ENCODE peak calls at places on chromosome 18, in eight cellular contexts. One of them, this sample, is unnamed.

GRCh38 chr18:48371854-48372598 is 37.2 kb downstream of the ZBTB7C start:
- DNase-seq in RPMI7951: no peak
- DNase-seq in fibroblast of pulmonary artery: no peak
- DNase-seq in AG09309: no peak
- DNase-seq in iPS DF 19.7: no peak
- DNase-seq in stimulated activated CD4-positive, alpha-beta T cell treated with anti-CD3 and anti-CD28 coated beads, Interleukin-2, amount 100 ng/mL, for 48 hours: no peak
- DNase-seq in upper lobe of right lung: no peak
- DNase-seq in EH: no peak
- DNase-seq in this sample: no peak

GRCh38 chr18:9578306-9578705 is 36.1 kb downstream of the PPP4R1 start:
- DNase-seq in RPMI7951: peak; percentile 9
- DNase-seq in fibroblast of pulmonary artery: peak; percentile 21
- DNase-seq in AG09309: no peak
- DNase-seq in iPS DF 19.7: no peak
- DNase-seq in stimulated activated CD4-positive, alpha-beta T cell treated with anti-CD3 and anti-CD28 coated beads, Interleukin-2, amount 100 ng/mL, for 48 hours: no peak
- DNase-seq in upper lobe of right lung: no peak
- DNase-seq in EH: peak; percentile 30
- DNase-seq in this sample: no peak

GRCh38 chr18:44061438-44061837 is 619.2 kb upstream of the SETBP1 start:
- DNase-seq in RPMI7951: no peak
- DNase-seq in fibroblast of pulmonary artery: no peak
- DNase-seq in AG09309: no peak
- DNase-seq in iPS DF 19.7: no peak
- DNase-seq in stimulated activated CD4-positive, alpha-beta T cell treated with anti-CD3 and anti-CD28 coated beads, Interleukin-2, amount 100 ng/mL, for 48 hours: no peak
- DNase-seq in upper lobe of right lung: no peak
- DNase-seq in EH: no peak
- DNase-seq in this sample: no peak

GRCh38 chr18:9822587-9822986 is 63.2 kb upstream of the TXNDC2 start:
- DNase-seq in RPMI7951: no peak
- DNase-seq in fibroblast of pulmonary artery: no peak
- DNase-seq in AG09309: no peak
- DNase-seq in iPS DF 19.7: no peak
- DNase-seq in stimulated activated CD4-positive, alpha-beta T cell treated with anti-CD3 and anti-CD28 coated beads, Interleukin-2, amount 100 ng/mL, for 48 hours: no peak
- DNase-seq in upper lobe of right lung: no peak
- DNase-seq in EH: no peak
- DNase-seq in this sample: no peak

GRCh38 chr18:75070625-75071483 is 138.1 kb downstream of the PTGR3 start:
- DNase-seq in RPMI7951: peak; percentile 67
- DNase-seq in fibroblast of pulmonary artery: peak; percentile 82
- DNase-seq in AG09309: peak; percentile 39
- DNase-seq in iPS DF 19.7: no peak
- DNase-seq in stimulated activated CD4-positive, alpha-beta T cell treated with anti-CD3 and anti-CD28 coated beads, Interleukin-2, amount 100 ng/mL, for 48 hours: peak; percentile 49
- DNase-seq in upper lobe of right lung: no peak
- DNase-seq in EH: peak; percentile 72
- DNase-seq in this sample: peak; percentile 90

GRCh38 chr18:37261246-37261927 is 304.2 kb downstream of the CELF4 start:
- DNase-seq in RPMI7951: no peak
- DNase-seq in fibroblast of pulmonary artery: no peak
- DNase-seq in AG09309: no peak
- DNase-seq in iPS DF 19.7: no peak
- DNase-seq in stimulated activated CD4-positive, alpha-beta T cell treated with anti-CD3 and anti-CD28 coated beads, Interleukin-2, amount 100 ng/mL, for 48 hours: no peak
- DNase-seq in upper lobe of right lung: no peak
- DNase-seq in EH: no peak
- DNase-seq in this sample: peak; percentile 51

GRCh38 chr18:76620326-76620813 is 125.3 kb upstream of the ZNF516 start:
- DNase-seq in RPMI7951: peak; percentile 53
- DNase-seq in fibroblast of pulmonary artery: peak; percentile 78
- DNase-seq in AG09309: peak; percentile 37
- DNase-seq in iPS DF 19.7: peak; percentile 50
- DNase-seq in stimulated activated CD4-positive, alpha-beta T cell treated with anti-CD3 and anti-CD28 coated beads, Interleukin-2, amount 100 ng/mL, for 48 hours: peak; percentile 1
- DNase-seq in upper lobe of right lung: peak; percentile 84
- DNase-seq in EH: peak; percentile 73
- DNase-seq in this sample: peak; percentile 90

GRCh38 chr18:54203914-54204313 is 20.6 kb downstream of the MBD2 start:
- DNase-seq in RPMI7951: no peak
- DNase-seq in fibroblast of pulmonary artery: no peak
- DNase-seq in AG09309: no peak
- DNase-seq in iPS DF 19.7: no peak
- DNase-seq in stimulated activated CD4-positive, alpha-beta T cell treated with anti-CD3 and anti-CD28 coated beads, Interleukin-2, amount 100 ng/mL, for 48 hours: no peak
- DNase-seq in upper lobe of right lung: no peak
- DNase-seq in EH: no peak
- DNase-seq in this sample: no peak

GRCh38 chr18:48164096-48164475 is 233.6 kb upstream of the SMAD2 start:
- DNase-seq in RPMI7951: no peak
- DNase-seq in fibroblast of pulmonary artery: no peak
- DNase-seq in AG09309: no peak
- DNase-seq in iPS DF 19.7: no peak
- DNase-seq in stimulated activated CD4-positive, alpha-beta T cell treated with anti-CD3 and anti-CD28 coated beads, Interleukin-2, amount 100 ng/mL, for 48 hours: no peak
- DNase-seq in upper lobe of right lung: no peak
- DNase-seq in EH: no peak
- DNase-seq in this sample: no peak

GRCh38 chr18:55585586-55586521 is 2.1 kb downstream of the TCF4 start:
- DNase-seq in RPMI7951: peak; percentile 23
- DNase-seq in fibroblast of pulmonary artery: peak; percentile 43
- DNase-seq in AG09309: no peak
- DNase-seq in iPS DF 19.7: no peak
- DNase-seq in stimulated activated CD4-positive, alpha-beta T cell treated with anti-CD3 and anti-CD28 coated beads, Interleukin-2, amount 100 ng/mL, for 48 hours: no peak
- DNase-seq in upper lobe of right lung: no peak
- DNase-seq in EH: peak; percentile 51
- DNase-seq in this sample: no peak

GRCh38 chr18:59180150-59180845 is 39.7 kb upstream of the GRP start:
- DNase-seq in RPMI7951: peak; percentile 2
- DNase-seq in fibroblast of pulmonary artery: peak; percentile 38
- DNase-seq in AG09309: peak; percentile 48
- DNase-seq in iPS DF 19.7: no peak
- DNase-seq in stimulated activated CD4-positive, alpha-beta T cell treated with anti-CD3 and anti-CD28 coated beads, Interleukin-2, amount 100 ng/mL, for 48 hours: no peak
- DNase-seq in upper lobe of right lung: no peak
- DNase-seq in EH: peak; percentile 82
- DNase-seq in this sample: no peak

GRCh38 chr18:10230072-10230471 is 224.4 kb upstream of the APCDD1 start:
- DNase-seq in RPMI7951: peak; percentile 97
- DNase-seq in fibroblast of pulmonary artery: peak; percentile 65
- DNase-seq in AG09309: peak; percentile 78
- DNase-seq in iPS DF 19.7: no peak
- DNase-seq in stimulated activated CD4-positive, alpha-beta T cell treated with anti-CD3 and anti-CD28 coated beads, Interleukin-2, amount 100 ng/mL, for 48 hours: no peak
- DNase-seq in upper lobe of right lung: no peak
- DNase-seq in EH: peak; percentile 97
- DNase-seq in this sample: no peak

GRCh38 chr18:24326211-24326610 is 71.4 kb downstream of the OSBPL1A start:
- DNase-seq in RPMI7951: no peak
- DNase-seq in fibroblast of pulmonary artery: no peak
- DNase-seq in AG09309: no peak
- DNase-seq in iPS DF 19.7: no peak
- DNase-seq in stimulated activated CD4-positive, alpha-beta T cell treated with anti-CD3 and anti-CD28 coated beads, Interleukin-2, amount 100 ng/mL, for 48 hours: no peak
- DNase-seq in upper lobe of right lung: no peak
- DNase-seq in EH: no peak
- DNase-seq in this sample: no peak

GRCh38 chr18:31931163-31931885 is 11.6 kb downstream of the TRAPPC8 start:
- DNase-seq in RPMI7951: peak; percentile 2
- DNase-seq in fibroblast of pulmonary artery: peak; percentile 24
- DNase-seq in AG09309: no peak
- DNase-seq in iPS DF 19.7: no peak
- DNase-seq in stimulated activated CD4-positive, alpha-beta T cell treated with anti-CD3 and anti-CD28 coated beads, Interleukin-2, amount 100 ng/mL, for 48 hours: no peak
- DNase-seq in upper lobe of right lung: no peak
- DNase-seq in EH: peak; percentile 79
- DNase-seq in this sample: no peak

GRCh38 chr18:70234667-70235459 is 29.4 kb upstream of the RTTN start:
- DNase-seq in RPMI7951: peak; percentile 69
- DNase-seq in fibroblast of pulmonary artery: no peak
- DNase-seq in AG09309: peak; percentile 13
- DNase-seq in iPS DF 19.7: no peak
- DNase-seq in stimulated activated CD4-positive, alpha-beta T cell treated with anti-CD3 and anti-CD28 coated beads, Interleukin-2, amount 100 ng/mL, for 48 hours: no peak
- DNase-seq in upper lobe of right lung: no peak
- DNase-seq in EH: peak; percentile 76
- DNase-seq in this sample: no peak

GRCh38 chr18:29556070-29556469 is 1379.1 kb upstream of the CDH2 start:
- DNase-seq in RPMI7951: no peak
- DNase-seq in fibroblast of pulmonary artery: no peak
- DNase-seq in AG09309: no peak
- DNase-seq in iPS DF 19.7: no peak
- DNase-seq in stimulated activated CD4-positive, alpha-beta T cell treated with anti-CD3 and anti-CD28 coated beads, Interleukin-2, amount 100 ng/mL, for 48 hours: no peak
- DNase-seq in upper lobe of right lung: no peak
- DNase-seq in EH: no peak
- DNase-seq in this sample: no peak

GRCh38 chr18:78699516-78699915 is 280.1 kb upstream of the SALL3 start:
- DNase-seq in RPMI7951: no peak
- DNase-seq in fibroblast of pulmonary artery: no peak
- DNase-seq in AG09309: no peak
- DNase-seq in iPS DF 19.7: no peak
- DNase-seq in stimulated activated CD4-positive, alpha-beta T cell treated with anti-CD3 and anti-CD28 coated beads, Interleukin-2, amount 100 ng/mL, for 48 hours: no peak
- DNase-seq in upper lobe of right lung: no peak
- DNase-seq in EH: no peak
- DNase-seq in this sample: peak; percentile 60

GRCh38 chr18:57748770-57749603 is 54.1 kb downstream of the ATP8B1 start:
- DNase-seq in RPMI7951: peak; percentile 24
- DNase-seq in fibroblast of pulmonary artery: peak; percentile 47
- DNase-seq in AG09309: no peak
- DNase-seq in iPS DF 19.7: no peak
- DNase-seq in stimulated activated CD4-positive, alpha-beta T cell treated with anti-CD3 and anti-CD28 coated beads, Interleukin-2, amount 100 ng/mL, for 48 hours: no peak
- DNase-seq in upper lobe of right lung: no peak
- DNase-seq in EH: peak; percentile 56
- DNase-seq in this sample: no peak

GRCh38 chr18:9475643-9476580 is 599 bp downstream of the RALBP1 start:
- DNase-seq in RPMI7951: no peak
- DNase-seq in fibroblast of pulmonary artery: peak; percentile 29
- DNase-seq in AG09309: no peak
- DNase-seq in iPS DF 19.7: no peak
- DNase-seq in stimulated activated CD4-positive, alpha-beta T cell treated with anti-CD3 and anti-CD28 coated beads, Interleukin-2, amount 100 ng/mL, for 48 hours: peak; percentile 5
- DNase-seq in upper lobe of right lung: peak; percentile 86
- DNase-seq in EH: peak; percentile 48
- DNase-seq in this sample: no peak

GRCh38 chr18:10663750-10664149 is 137.9 kb downstream of the NAPG start:
- DNase-seq in RPMI7951: no peak
- DNase-seq in fibroblast of pulmonary artery: no peak
- DNase-seq in AG09309: no peak
- DNase-seq in iPS DF 19.7: no peak
- DNase-seq in stimulated activated CD4-positive, alpha-beta T cell treated with anti-CD3 and anti-CD28 coated beads, Interleukin-2, amount 100 ng/mL, for 48 hours: no peak
- DNase-seq in upper lobe of right lung: no peak
- DNase-seq in EH: no peak
- DNase-seq in this sample: no peak

GRCh38 chr18:12074734-12075133 is 18.9 kb upstream of the ANKRD62 start:
- DNase-seq in RPMI7951: no peak
- DNase-seq in fibroblast of pulmonary artery: peak; percentile 20
- DNase-seq in AG09309: no peak
- DNase-seq in iPS DF 19.7: no peak
- DNase-seq in stimulated activated CD4-positive, alpha-beta T cell treated with anti-CD3 and anti-CD28 coated beads, Interleukin-2, amount 100 ng/mL, for 48 hours: no peak
- DNase-seq in upper lobe of right lung: no peak
- DNase-seq in EH: no peak
- DNase-seq in this sample: no peak

GRCh38 chr18:37170984-37171383 is 342.1 kb downstream of the KIAA1328 start:
- DNase-seq in RPMI7951: no peak
- DNase-seq in fibroblast of pulmonary artery: no peak
- DNase-seq in AG09309: no peak
- DNase-seq in iPS DF 19.7: no peak
- DNase-seq in stimulated activated CD4-positive, alpha-beta T cell treated with anti-CD3 and anti-CD28 coated beads, Interleukin-2, amount 100 ng/mL, for 48 hours: no peak
- DNase-seq in upper lobe of right lung: no peak
- DNase-seq in EH: no peak
- DNase-seq in this sample: no peak

GRCh38 chr18:26930630-26931029 is 65.1 kb upstream of the AQP4 start:
- DNase-seq in RPMI7951: no peak
- DNase-seq in fibroblast of pulmonary artery: no peak
- DNase-seq in AG09309: no peak
- DNase-seq in iPS DF 19.7: no peak
- DNase-seq in stimulated activated CD4-positive, alpha-beta T cell treated with anti-CD3 and anti-CD28 coated beads, Interleukin-2, amount 100 ng/mL, for 48 hours: no peak
- DNase-seq in upper lobe of right lung: no peak
- DNase-seq in EH: no peak
- DNase-seq in this sample: no peak

GRCh38 chr18:48948112-48949050 is 2.4 kb downstream of the SMAD7 start:
- DNase-seq in RPMI7951: peak; percentile 80
- DNase-seq in fibroblast of pulmonary artery: peak; percentile 74
- DNase-seq in AG09309: no peak
- DNase-seq in iPS DF 19.7: no peak
- DNase-seq in stimulated activated CD4-positive, alpha-beta T cell treated with anti-CD3 and anti-CD28 coated beads, Interleukin-2, amount 100 ng/mL, for 48 hours: peak; percentile 19
- DNase-seq in upper lobe of right lung: peak; percentile 83
- DNase-seq in EH: peak; percentile 91
- DNase-seq in this sample: peak; percentile 90

GRCh38 chr18:50356036-50356945 is 18.6 kb upstream of the SKA1 start:
- DNase-seq in RPMI7951: peak; percentile 15
- DNase-seq in fibroblast of pulmonary artery: peak; percentile 19
- DNase-seq in AG09309: no peak
- DNase-seq in iPS DF 19.7: no peak
- DNase-seq in stimulated activated CD4-positive, alpha-beta T cell treated with anti-CD3 and anti-CD28 coated beads, Interleukin-2, amount 100 ng/mL, for 48 hours: no peak
- DNase-seq in upper lobe of right lung: no peak
- DNase-seq in EH: peak; percentile 16
- DNase-seq in this sample: no peak

GRCh38 chr18:26121476-26121875 is 12.2 kb upstream of the PSMA8 start:
- DNase-seq in RPMI7951: no peak
- DNase-seq in fibroblast of pulmonary artery: peak; percentile 59
- DNase-seq in AG09309: no peak
- DNase-seq in iPS DF 19.7: no peak
- DNase-seq in stimulated activated CD4-positive, alpha-beta T cell treated with anti-CD3 and anti-CD28 coated beads, Interleukin-2, amount 100 ng/mL, for 48 hours: no peak
- DNase-seq in upper lobe of right lung: no peak
- DNase-seq in EH: peak; percentile 16
- DNase-seq in this sample: no peak

GRCh38 chr18:23380001-23380550 is 73.0 kb upstream of the RIOK3 start:
- DNase-seq in RPMI7951: peak; percentile 57
- DNase-seq in fibroblast of pulmonary artery: peak; percentile 69
- DNase-seq in AG09309: no peak
- DNase-seq in iPS DF 19.7: no peak
- DNase-seq in stimulated activated CD4-positive, alpha-beta T cell treated with anti-CD3 and anti-CD28 coated beads, Interleukin-2, amount 100 ng/mL, for 48 hours: no peak
- DNase-seq in upper lobe of right lung: peak; percentile 85
- DNase-seq in EH: peak; percentile 47
- DNase-seq in this sample: no peak

GRCh38 chr18:42051411-42051810 is 96.4 kb downstream of the PIK3C3 start:
- DNase-seq in RPMI7951: no peak
- DNase-seq in fibroblast of pulmonary artery: no peak
- DNase-seq in AG09309: no peak
- DNase-seq in iPS DF 19.7: no peak
- DNase-seq in stimulated activated CD4-positive, alpha-beta T cell treated with anti-CD3 and anti-CD28 coated beads, Interleukin-2, amount 100 ng/mL, for 48 hours: no peak
- DNase-seq in upper lobe of right lung: no peak
- DNase-seq in EH: peak; percentile 30
- DNase-seq in this sample: no peak

GRCh38 chr18:61159246-61159645 is 174.0 kb upstream of the CDH20 start:
- DNase-seq in RPMI7951: no peak
- DNase-seq in fibroblast of pulmonary artery: no peak
- DNase-seq in AG09309: no peak
- DNase-seq in iPS DF 19.7: no peak
- DNase-seq in stimulated activated CD4-positive, alpha-beta T cell treated with anti-CD3 and anti-CD28 coated beads, Interleukin-2, amount 100 ng/mL, for 48 hours: no peak
- DNase-seq in upper lobe of right lung: no peak
- DNase-seq in EH: no peak
- DNase-seq in this sample: no peak

GRCh38 chr18:28039078-28039477 is 137.9 kb downstream of the CDH2 start:
- DNase-seq in RPMI7951: peak; percentile 81
- DNase-seq in fibroblast of pulmonary artery: peak; percentile 80
- DNase-seq in AG09309: no peak
- DNase-seq in iPS DF 19.7: no peak
- DNase-seq in stimulated activated CD4-positive, alpha-beta T cell treated with anti-CD3 and anti-CD28 coated beads, Interleukin-2, amount 100 ng/mL, for 48 hours: no peak
- DNase-seq in upper lobe of right lung: no peak
- DNase-seq in EH: peak; percentile 56
- DNase-seq in this sample: no peak

GRCh38 chr18:12637393-12637792 is 20.5 kb downstream of the SPIRE1 start:
- DNase-seq in RPMI7951: no peak
- DNase-seq in fibroblast of pulmonary artery: peak; percentile 31
- DNase-seq in AG09309: peak; percentile 67
- DNase-seq in iPS DF 19.7: no peak
- DNase-seq in stimulated activated CD4-positive, alpha-beta T cell treated with anti-CD3 and anti-CD28 coated beads, Interleukin-2, amount 100 ng/mL, for 48 hours: no peak
- DNase-seq in upper lobe of right lung: no peak
- DNase-seq in EH: no peak
- DNase-seq in this sample: no peak

GRCh38 chr18:55786651-55787272 is 198.8 kb upstream of the TCF4 start:
- DNase-seq in RPMI7951: peak; percentile 47
- DNase-seq in fibroblast of pulmonary artery: no peak
- DNase-seq in AG09309: no peak
- DNase-seq in iPS DF 19.7: no peak
- DNase-seq in stimulated activated CD4-positive, alpha-beta T cell treated with anti-CD3 and anti-CD28 coated beads, Interleukin-2, amount 100 ng/mL, for 48 hours: no peak
- DNase-seq in upper lobe of right lung: no peak
- DNase-seq in EH: peak; percentile 27
- DNase-seq in this sample: no peak

GRCh38 chr18:70982292-70982691 is 693.4 kb downstream of the SOCS6 start:
- DNase-seq in RPMI7951: no peak
- DNase-seq in fibroblast of pulmonary artery: no peak
- DNase-seq in AG09309: no peak
- DNase-seq in iPS DF 19.7: no peak
- DNase-seq in stimulated activated CD4-positive, alpha-beta T cell treated with anti-CD3 and anti-CD28 coated beads, Interleukin-2, amount 100 ng/mL, for 48 hours: no peak
- DNase-seq in upper lobe of right lung: no peak
- DNase-seq in EH: no peak
- DNase-seq in this sample: no peak

This sample was measured in spleen.